ENCODE peak calls at places on chromosomes 1 and 21, in six cellular contexts. O is cardiac muscle cell; P is dorsolateral prefrontal cortex; S is heart right ventricle; C is body of pancreas; E is naive thymus-derived CD4-positive, alpha-beta T cell. Z is an unnamed sample. For H3K27me3, the result is how much of the 10 kb centered on the place peaks cover.

GRCh38 chr1:167365360-167365759 is 144.7 kb downstream of the POU2F1 start:
- DNase-seq in C (no peak), E (no peak), S (no peak), P (no peak), O (no peak), Z (no peak)

GRCh38 chr21:45364464-45365185 is 40.3 kb upstream of the COL18A1 start:
- DNase-seq in E (no peak), O (peak), S (peak), P (no peak), C (peak), Z (peak)

GRCh38 chr1:120133228-120133927 is 42.9 kb downstream of the SEC22B start:
- DNase-seq in E (no peak), S (no peak), P (no peak), O (no peak), C (no peak), Z (no peak)

GRCh38 chr1:41467673-41468072 is 16.8 kb downstream of the EDN2 start:
- DNase-seq in E (no peak), C (no peak), S (no peak), P (no peak), O (no peak), Z (no peak)

GRCh38 chr1:67723126-67723525 is 38.1 kb downstream of the GADD45A start:
- DNase-seq in P (no peak), O (no peak), E (no peak), C (no peak), S (no peak), Z (no peak)

GRCh38 chr1:47438321-47439150 is 692 bp downstream of the FOXD2 start:
- DNase-seq in C (no peak), S (no peak), P (no peak), E (peak), O (no peak), Z (no peak)

GRCh38 chr1:44256762-44257554 is 43.7 kb downstream of the DMAP1 start:
- DNase-seq in E (no peak), O (no peak), C (no peak), S (no peak), P (no peak), Z (no peak)

GRCh38 chr1:227265891-227266290 is 52.4 kb downstream of the CDC42BPA start:
- DNase-seq in E (no peak), O (no peak), S (no peak), P (no peak), C (no peak), Z (no peak)

GRCh38 chr1:5913876-5914275 is 78.3 kb downstream of the NPHP4 start:
- DNase-seq in C (no peak), S (no peak), O (no peak), E (no peak), P (no peak), Z (no peak)

GRCh38 chr1:43348343-43348808 is 10.4 kb upstream of the CDC20 start:
- DNase-seq in E (no peak), O (peak), S (no peak), C (peak), P (no peak), Z (no peak)

GRCh38 chr1:204442376-204443259 is 31.0 kb upstream of the PPP1R15B start:
- DNase-seq in C (no peak), E (no peak), O (peak), S (no peak), P (no peak), Z (no peak)

GRCh38 chr1:234645964-234646363 is 36.0 kb upstream of the IRF2BP2 start:
- DNase-seq in S (no peak), C (no peak), E (no peak), O (peak), P (no peak), Z (no peak)

GRCh38 chr1:85019989-85020388 is 23.1 kb upstream of the MCOLN2 start:
- DNase-seq in P (no peak), E (no peak), O (no peak), S (no peak), C (no peak), Z (no peak)

GRCh38 chr21:31634993-31635392 is 24.5 kb upstream of the SOD1 start:
- DNase-seq in C (no peak), S (no peak), E (no peak), O (no peak), P (no peak), Z (no peak)

GRCh38 chr1:21725738-21726392 is 56.7 kb upstream of the RAP1GAP start:
- DNase-seq in S (no peak), C (no peak), O (no peak), E (no peak), P (no peak), Z (no peak)

GRCh38 chr1:1768249-1768992 is 9.8 kb downstream of the NADK start:
- DNase-seq in E (no peak), S (no peak), C (no peak), P (no peak), O (no peak), Z (no peak)

DNA sequence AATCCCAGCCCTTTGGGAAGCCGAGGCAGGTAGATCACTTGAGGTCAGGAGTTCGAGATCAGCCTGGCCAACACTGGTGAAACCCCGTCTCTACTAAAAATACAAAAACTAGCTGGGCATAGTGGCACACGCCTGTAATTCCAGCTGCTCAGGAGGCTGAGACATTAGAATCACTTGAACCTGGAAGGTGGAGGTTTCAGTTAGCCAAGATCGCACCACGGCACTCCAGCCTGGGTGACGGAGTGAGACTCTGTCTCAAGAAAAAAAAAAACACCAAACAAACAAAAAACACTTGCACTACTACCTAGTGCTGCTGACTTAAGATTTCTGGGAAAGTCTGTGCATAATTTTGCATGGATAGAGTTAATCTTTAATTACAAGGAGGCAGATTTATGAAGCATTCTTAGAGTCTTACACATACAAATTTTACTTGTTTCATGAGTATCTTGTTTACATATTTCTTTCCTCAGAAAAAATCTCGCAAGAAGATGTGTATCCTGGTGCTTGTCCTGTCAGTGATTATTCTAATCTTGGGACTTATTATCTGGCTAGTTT is 8.7 kb upstream of the PPP1R8 start:
- DNase-seq in E (no peak), O (no peak), P (no peak), C (no peak), S (no peak), Z (no peak)
- H3K27ac ChIP-seq in E (no peak), O (no peak), P (no peak), C (no peak), S (no peak), Z (no peak)

GRCh38 chr1:223479261-223479660 is 86.0 kb downstream of the CCDC185 start:
- DNase-seq in O (no peak), C (no peak), P (no peak), S (no peak), E (no peak), Z (no peak)
- H3K27me3 ChIP-seq in O (under half), C (under half), P (under half), S (under half), E (under half), Z (under half)

GRCh38 chr1:225879521-225880209 is 2.5 kb downstream of the TMEM63A start:
- DNase-seq in P (peak), O (no peak), S (no peak), E (no peak), C (peak), Z (no peak)
- H3K4me3 ChIP-seq in P (no peak), O (no peak), S (no peak), E (peak), C (no peak), Z (no peak)

GRCh38 chr1:156494309-156494895 is 6.2 kb downstream of the MEF2D start:
- DNase-seq in O (no peak), P (no peak), S (no peak), E (no peak), C (no peak), Z (no peak)
- H3K27ac ChIP-seq in O (peak), P (peak), S (peak), E (peak), C (no peak), Z (no peak)

DNA sequence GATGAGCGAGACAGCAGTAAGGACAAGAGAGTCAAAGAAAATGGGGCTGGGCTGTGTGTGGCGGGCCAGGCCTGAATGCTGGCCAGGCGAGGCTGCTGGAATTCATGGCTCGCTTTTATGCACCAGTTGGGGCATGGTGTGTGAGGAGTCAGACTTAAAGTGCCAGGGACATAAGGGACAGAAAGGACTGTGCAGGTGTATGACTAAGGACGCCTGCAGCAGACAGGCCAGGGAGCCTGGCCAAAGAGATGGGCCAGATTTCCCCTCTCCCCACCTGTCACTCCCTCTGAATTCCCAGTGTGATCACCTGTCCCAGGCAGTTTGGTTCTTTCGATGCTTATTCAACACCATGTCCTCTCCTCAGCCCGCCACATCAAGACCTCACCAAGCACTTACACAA is 16.9 kb upstream of the SMIM12 start:
- DNase-seq in O (no peak), C (no peak), P (no peak), S (no peak), E (no peak), Z (no peak)
- H3K27me3 ChIP-seq in O (under half), C (under half), P (under half), S (half or more), E (under half), Z (under half)

GRCh38 chr21:43302769-43303168 is 124.2 kb downstream of the SIK1 start:
- DNase-seq in O (no peak), S (no peak), P (peak), C (no peak), E (no peak), Z (no peak)

GRCh38 chr21:43303240-43304178 is 123.4 kb downstream of the SIK1 start:
- DNase-seq in S (no peak), O (no peak), C (no peak), P (peak), E (no peak), Z (peak)

GRCh38 chr21:43302356-43302700 is 124.6 kb downstream of the SIK1 start:
- DNase-seq in O (no peak), S (no peak), E (no peak), C (no peak), P (no peak), Z (no peak)

GRCh38 chr21:43300496-43301423 is 126.2 kb downstream of the SIK1 start:
- DNase-seq in E (no peak), C (no peak), O (peak), P (no peak), S (peak), Z (peak)

DNA sequence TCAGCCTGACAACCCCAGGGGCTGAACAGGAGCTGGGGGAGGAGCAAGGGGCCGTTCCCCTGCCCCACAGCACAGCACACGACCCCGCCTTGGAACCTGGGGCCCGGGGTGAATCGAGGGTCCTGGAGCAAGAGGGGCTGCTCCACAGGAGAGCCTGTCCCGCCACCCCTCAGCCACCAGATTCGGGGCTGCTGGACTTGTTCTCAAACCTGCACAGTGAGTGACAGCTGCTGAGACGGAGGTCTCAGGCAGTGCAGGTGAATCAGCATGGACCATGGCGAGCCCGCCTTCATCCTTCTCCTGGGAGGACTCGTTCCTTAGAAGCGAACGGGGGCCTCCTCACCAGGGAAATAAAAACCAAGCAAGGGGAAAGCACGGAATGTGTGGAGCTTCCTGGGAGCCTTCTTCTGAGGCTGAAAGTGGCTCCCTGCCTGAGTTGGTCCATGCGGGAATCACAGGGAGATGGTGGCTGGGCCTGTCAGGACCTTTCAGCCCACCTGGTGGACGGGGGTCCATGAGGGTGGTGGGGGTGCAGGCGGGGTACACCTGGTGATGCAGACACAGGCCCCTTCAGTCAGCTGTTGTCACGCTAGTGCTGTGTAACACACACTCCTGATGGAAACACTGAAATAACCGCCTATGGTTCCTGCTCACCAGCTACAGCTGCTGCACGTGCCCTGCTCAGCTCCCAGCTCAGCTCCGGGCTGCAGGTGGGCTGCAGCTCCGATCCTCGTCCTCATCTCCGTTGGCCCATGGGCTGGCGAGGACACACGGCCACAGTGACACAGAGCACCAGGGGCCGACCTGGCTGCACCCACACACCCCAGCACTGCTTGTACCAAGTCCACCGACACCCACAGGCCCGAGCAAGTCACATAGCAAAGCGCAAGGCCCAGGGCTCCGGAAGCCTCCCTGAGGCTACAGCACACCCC is 125.2 kb downstream of the SIK1 start:
- DNase-seq in S (no peak), O (no peak), E (no peak), P (no peak), C (no peak), Z (no peak)
- H3K4me3 ChIP-seq in S (no peak), O (no peak), E (no peak), P (no peak), C (no peak), Z (peak)

GRCh38 chr1:147236448-147236847 is 6.0 kb upstream of the CHD1L start:
- DNase-seq in P (no peak), O (no peak), E (no peak), S (no peak), C (no peak), Z (no peak)

GRCh38 chr1:147236959-147237791 is 5.3 kb upstream of the CHD1L start:
- DNase-seq in E (no peak), P (no peak), S (no peak), O (no peak), C (peak), Z (no peak)

GRCh38 chr1:147241955-147242448 is 482 bp upstream of the CHD1L start:
- DNase-seq in S (no peak), E (no peak), O (no peak), P (no peak), C (no peak), Z (no peak)

GRCh38 chr1:147238053-147238902 is 4.2 kb upstream of the CHD1L start:
- DNase-seq in P (no peak), C (no peak), O (no peak), S (no peak), E (no peak), Z (no peak)

DNA sequence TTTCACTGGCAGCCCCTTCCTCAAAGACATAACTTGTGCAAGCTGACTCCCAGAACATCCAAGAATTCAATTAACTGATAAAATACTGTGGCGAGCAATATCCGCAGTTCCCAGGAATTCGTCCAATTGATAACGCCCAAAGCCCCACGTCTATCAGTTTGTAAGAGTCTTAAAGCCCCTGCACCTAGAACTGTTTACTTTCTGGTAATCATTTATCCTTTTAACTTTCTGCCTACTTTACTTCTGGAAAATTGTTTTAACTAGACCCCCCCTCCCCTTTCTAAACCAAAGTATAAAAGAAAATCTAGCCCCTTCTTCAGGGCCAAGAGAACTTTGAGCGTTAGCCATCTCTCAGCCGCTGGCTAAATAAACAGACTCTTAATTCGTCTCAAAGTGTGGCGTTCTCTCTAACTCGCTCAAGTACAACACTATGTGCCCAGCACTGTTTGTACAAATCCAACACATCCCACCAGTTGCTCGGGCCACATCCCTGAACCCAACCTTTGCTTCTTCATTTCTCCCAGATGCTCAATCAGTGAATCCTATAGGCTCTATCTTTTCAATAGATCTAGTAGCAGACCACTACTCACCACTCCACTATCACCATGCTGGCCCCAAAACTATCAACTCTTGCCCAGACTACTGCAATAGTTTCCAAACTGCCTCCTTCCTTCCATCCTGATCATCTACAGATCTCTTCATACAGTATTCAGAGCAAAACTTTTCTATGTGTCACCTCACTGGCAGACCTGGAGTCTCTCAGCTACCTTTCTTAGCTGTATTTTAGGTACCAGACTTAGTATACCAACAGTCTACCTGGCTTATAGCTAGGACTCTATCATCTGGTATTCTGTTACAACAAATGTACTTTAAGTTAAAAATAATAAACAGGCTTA is 3.3 kb upstream of the CHD1L start:
- DNase-seq in O (no peak), E (no peak), P (no peak), S (no peak), C (no peak), Z (no peak)
- H3K27ac ChIP-seq in O (no peak), E (no peak), P (no peak), S (no peak), C (peak), Z (no peak)

GRCh38 chr1:38786040-38786436 is 73.5 kb downstream of the RRAGC start:
- DNase-seq in P (no peak), O (no peak), E (no peak), S (no peak), C (no peak), Z (peak)

GRCh38 chr1:38781872-38782617 is 77.5 kb downstream of the RRAGC start:
- DNase-seq in O (no peak), S (no peak), E (no peak), P (no peak), C (no peak), Z (no peak)

GRCh38 chr1:38785285-38786039 is 74.1 kb downstream of the RRAGC start:
- DNase-seq in O (no peak), P (no peak), E (no peak), C (no peak), S (no peak), Z (peak)

GRCh38 chr1:38784452-38785284 is 74.9 kb downstream of the RRAGC start:
- DNase-seq in C (no peak), S (no peak), O (no peak), P (no peak), E (no peak), Z (peak)

GRCh38 chr1:38783659-38784229 is 75.8 kb downstream of the RRAGC start:
- DNase-seq in O (peak), E (no peak), C (no peak), S (no peak), P (no peak), Z (peak)
- H3K27me3 ChIP-seq in O (under half), E (under half), C (under half), S (half or more), P (under half), Z (under half)

GRCh38 chr1:58577676-58578073 is 623 bp upstream of the TACSTD2 start:
- DNase-seq in C (no peak), S (no peak), O (no peak), P (no peak), E (no peak), Z (no peak)
- H3K4me3 ChIP-seq in C (no peak), S (peak), O (no peak), P (no peak), E (no peak), Z (no peak)

GRCh38 chr1:33181906-33182305 is at the start of gene TRIM62:
- DNase-seq in P (peak), O (peak), E (peak), C (peak), S (peak), Z (peak)

GRCh38 chr1:33180226-33181037 is 1.4 kb downstream of the TRIM62 start:
- DNase-seq in O (peak), E (peak), C (peak), P (peak), S (peak), Z (peak)

GRCh38 chr1:33182452-33182851 is 609 bp upstream of the TRIM62 start:
- DNase-seq in C (peak), O (peak), S (peak), P (no peak), E (no peak), Z (peak)

GRCh38 chr1:33182896-33183295 is 1.1 kb upstream of the TRIM62 start:
- DNase-seq in C (no peak), O (no peak), E (no peak), S (no peak), P (no peak), Z (no peak)

DNA sequence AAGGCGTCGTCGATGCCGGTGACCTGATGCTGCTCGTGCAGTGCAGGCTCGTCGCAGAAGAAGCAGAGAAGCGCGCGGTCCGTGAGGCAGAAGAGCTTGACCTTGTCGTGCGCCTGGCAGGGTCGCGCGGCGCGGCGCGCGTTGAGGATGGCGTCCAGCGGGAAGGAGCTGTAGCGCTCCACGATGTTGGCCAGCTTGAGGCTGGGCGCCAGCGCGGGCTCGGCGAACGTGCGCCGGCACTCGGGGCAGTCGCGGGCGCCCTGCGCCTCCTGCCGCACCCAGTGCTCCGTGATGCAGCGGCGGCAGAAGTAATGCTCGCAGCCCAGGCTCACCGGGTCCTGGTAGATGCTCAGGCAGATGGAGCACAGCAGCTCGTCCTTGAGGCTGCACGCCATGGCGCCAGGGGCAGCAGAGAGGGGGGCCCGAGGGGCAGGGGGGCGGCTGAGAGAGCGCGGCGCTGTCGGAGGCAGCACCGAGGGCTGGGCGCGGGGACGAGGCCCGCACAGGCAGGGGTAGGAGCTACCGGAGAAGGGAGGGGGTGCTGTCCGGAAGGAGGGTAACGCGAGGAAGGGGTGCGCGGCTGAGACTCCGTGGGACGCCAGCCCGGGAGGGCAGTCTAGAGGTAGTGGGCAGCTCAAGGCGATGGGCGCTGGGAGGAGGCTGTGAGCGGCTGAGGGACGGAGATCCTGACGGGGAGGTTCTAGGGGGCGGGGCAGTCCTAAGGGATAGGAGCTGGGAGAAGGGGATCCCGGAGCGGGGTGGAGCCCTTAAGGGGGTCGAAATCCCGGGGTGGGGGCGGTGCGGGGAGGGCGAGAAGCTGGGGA is 593 bp downstream of the TRIM62 start:
- DNase-seq in S (peak), C (peak), P (no peak), E (peak), O (peak), Z (peak)
- H3K27ac ChIP-seq in S (peak), C (peak), P (no peak), E (peak), O (no peak), Z (peak)

Z was measured in SJCRH30.